ENCODE peak calls at places on chromosomes 13 and 19, in five cellular contexts. E, U, T, N and V are unnamed samples.

GRCh38 chr13:49042476-49042875 is 66.8 kb downstream of the FNDC3A start:
- DNase-seq in U (no peak), E (no peak), N (peak), T (no peak), V (no peak)

GRCh38 chr13:59119475-59119874 is 1044.3 kb downstream of the DIAPH3 start:
- DNase-seq in U (no peak), E (no peak), T (no peak), N (no peak), V (no peak)

GRCh38 chr19:47226426-47227346 is 4.3 kb downstream of the BBC3 start:
- DNase-seq in N (peak), T (peak), U (peak), E (peak), V (peak)

GRCh38 chr13:72891423-72891822 is 109.5 kb downstream of the PIBF1 start:
- DNase-seq in E (no peak), U (no peak), T (no peak), N (no peak), V (no peak)

GRCh38 chr19:1274081-1274851 is 1.1 kb upstream of the FAM174C start:
- DNase-seq in N (no peak), U (no peak), E (no peak), T (no peak), V (no peak)

GRCh38 chr13:22372261-22372660 is 701.4 kb downstream of the FGF9 start:
- DNase-seq in E (no peak), T (no peak), N (no peak), U (no peak), V (no peak)

GRCh38 chr13:35771898-35772297 is 295.4 kb upstream of the MAB21L1 start:
- DNase-seq in T (no peak), E (peak), U (no peak), N (peak), V (no peak)

GRCh38 chr13:97914537-97914936 is 38.9 kb upstream of the IPO5 start:
- DNase-seq in N (no peak), E (no peak), U (no peak), T (no peak), V (no peak)

GRCh38 chr19:16373539-16373938 is 48.9 kb downstream of the KLF2 start:
- DNase-seq in T (no peak), N (peak), U (no peak), E (no peak), V (no peak)

GRCh38 chr19:16373079-16373478 is 48.5 kb downstream of the KLF2 start:
- DNase-seq in T (no peak), N (no peak), E (no peak), U (no peak), V (no peak)

GRCh38 chr19:16370671-16371391 is 46.2 kb downstream of the KLF2 start:
- DNase-seq in E (no peak), N (no peak), U (no peak), T (no peak), V (no peak)

GRCh38 chr19:16371540-16371986 is 46.9 kb downstream of the KLF2 start:
- DNase-seq in N (no peak), E (no peak), U (no peak), T (no peak), V (no peak)

GRCh38 chr19:16372065-16372915 is 47.7 kb downstream of the KLF2 start:
- DNase-seq in E (no peak), U (no peak), N (no peak), T (no peak), V (no peak)
- TF ChIP-seq CTCF in E (no peak), U (no peak), N (no peak), T (no peak), V (no peak)

DNA sequence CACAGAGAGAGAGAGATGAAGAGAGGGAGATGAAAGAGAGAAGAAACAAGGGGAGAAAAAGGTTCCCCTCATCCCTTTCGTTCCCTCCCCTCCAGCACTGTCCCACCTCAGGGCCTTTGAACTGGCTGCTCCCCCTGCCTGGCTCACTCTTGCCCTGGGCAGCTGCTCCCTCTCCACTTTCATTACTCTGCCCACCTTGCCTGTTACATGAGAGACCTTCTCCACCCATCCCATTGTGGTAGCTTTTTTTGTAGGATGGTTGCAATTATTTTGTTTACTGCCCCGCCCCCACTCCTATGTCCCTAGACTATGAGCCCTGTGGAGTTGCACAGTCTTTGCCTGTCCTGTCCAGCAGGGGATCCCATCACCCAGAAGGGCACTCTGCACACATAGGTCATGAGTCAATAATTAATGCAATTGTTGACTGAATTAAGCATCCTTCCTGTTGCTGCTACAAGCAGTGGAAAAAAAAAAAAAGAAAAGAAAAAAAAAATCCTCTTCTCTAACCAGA is 14.1 kb downstream of the C19orf81 start:
- DNase-seq in E (no peak), T (no peak), N (no peak), U (peak), V (no peak)
- TF ChIP-seq CTCF in E (peak), T (no peak), N (no peak), U (peak), V (peak)

GRCh38 chr13:99439048-99439447 is 62.2 kb upstream of the TM9SF2 start:
- DNase-seq in U (no peak), N (no peak), E (no peak), T (no peak), V (no peak)
- TF ChIP-seq CTCF in U (no peak), N (no peak), E (no peak), T (no peak), V (no peak)

GRCh38 chr13:28820099-28821051 is at the start of gene MTUS2:
- DNase-seq in T (no peak), E (no peak), U (no peak), N (no peak), V (no peak)

GRCh38 chr13:28819748-28820098 is 416 bp upstream of the MTUS2 start:
- DNase-seq in E (no peak), N (peak), T (no peak), U (peak), V (peak)

GRCh38 chr13:28819046-28819747 is 942 bp upstream of the MTUS2 start:
- DNase-seq in E (no peak), U (no peak), N (peak), T (no peak), V (no peak)

GRCh38 chr13:28822161-28822560 is 2.0 kb downstream of the MTUS2 start:
- DNase-seq in N (no peak), U (no peak), E (no peak), T (no peak), V (no peak)

DNA sequence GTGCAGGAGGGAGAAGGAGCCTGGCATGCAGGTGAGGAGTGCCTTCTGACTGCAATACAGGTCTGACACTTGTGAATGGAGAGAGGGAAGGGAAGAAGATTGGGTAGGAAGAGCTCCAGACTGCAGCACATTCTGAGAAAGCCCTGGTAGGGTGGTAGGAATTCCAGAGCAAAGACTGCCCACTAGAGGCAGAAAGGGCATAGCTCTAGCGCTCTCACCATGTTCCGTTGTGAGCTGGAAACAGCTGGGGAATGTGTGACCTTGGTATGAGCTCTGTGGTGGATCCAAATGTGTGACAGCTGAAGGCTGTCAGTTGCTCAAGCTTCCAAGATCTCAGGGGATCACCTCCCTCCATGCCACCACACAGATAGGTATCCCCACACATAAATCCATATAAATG is 2.9 kb upstream of the MTUS2 start:
- DNase-seq in N (no peak), T (no peak), U (no peak), E (no peak), V (no peak)
- TF ChIP-seq CTCF in N (peak), T (no peak), U (peak), E (no peak), V (peak)

DNA sequence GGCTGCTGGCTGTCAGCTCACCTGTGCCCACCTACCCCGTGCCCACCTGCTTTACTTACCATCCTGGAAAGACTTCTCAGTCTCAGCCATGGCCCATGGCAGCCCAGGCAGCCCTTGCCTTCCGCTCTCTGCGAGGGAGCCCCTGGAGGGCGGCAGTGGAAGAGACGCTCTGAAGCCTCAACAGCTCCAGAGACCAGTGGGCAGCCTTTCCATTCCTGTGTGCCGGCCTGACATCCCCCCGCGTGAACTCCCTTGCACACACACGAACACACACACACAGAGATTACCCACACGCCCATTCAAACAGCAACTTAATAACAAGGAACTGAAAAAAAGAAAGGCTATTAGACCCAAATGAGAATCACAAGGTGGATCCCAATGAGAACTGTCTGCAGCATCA is 14.2 kb upstream of the RASA3 start:
- DNase-seq in U (peak), N (no peak), T (no peak), E (no peak), V (no peak)
- TF ChIP-seq CTCF in U (peak), N (peak), T (no peak), E (no peak), V (no peak)

GRCh38 chr13:111640476-111640875 is 320.0 kb downstream of the TEX29 start:
- DNase-seq in N (no peak), T (no peak), E (no peak), U (no peak), V (no peak)
- TF ChIP-seq CTCF in N (no peak), T (no peak), E (no peak), U (no peak), V (no peak)

GRCh38 chr19:41161903-41162302 is 31.1 kb upstream of the CYP2S1 start:
- DNase-seq in T (no peak), E (no peak), N (no peak), U (no peak), V (no peak)

GRCh38 chr19:41159861-41160260 is 33.2 kb upstream of the CYP2S1 start:
- DNase-seq in N (peak), U (no peak), E (no peak), T (no peak), V (no peak)

GRCh38 chr19:41154060-41154459 is 39.0 kb upstream of the CYP2S1 start:
- DNase-seq in E (no peak), T (no peak), N (no peak), U (no peak), V (no peak)

DNA sequence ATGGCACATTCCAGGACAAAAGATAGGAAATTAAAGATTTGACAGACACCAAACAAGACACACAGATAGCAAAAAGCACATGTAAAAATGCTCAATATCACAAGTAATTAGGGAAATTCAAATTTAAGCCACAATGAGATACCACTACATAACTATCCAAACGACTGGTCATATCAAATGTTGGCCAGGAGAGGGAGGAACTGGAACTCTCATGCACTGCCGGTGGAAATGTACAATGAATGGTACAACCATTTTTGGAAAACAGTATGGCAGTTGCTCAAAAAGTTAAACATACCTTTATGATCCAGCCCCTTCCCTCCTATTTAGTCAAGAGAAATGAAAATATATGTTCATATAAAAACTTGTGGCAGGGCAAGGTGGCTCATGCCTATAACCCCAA is 36.8 kb upstream of the CYP2S1 start:
- DNase-seq in E (no peak), T (no peak), N (no peak), U (no peak), V (no peak)
- TF ChIP-seq CTCF in E (peak), T (no peak), N (peak), U (no peak), V (no peak)

DNA sequence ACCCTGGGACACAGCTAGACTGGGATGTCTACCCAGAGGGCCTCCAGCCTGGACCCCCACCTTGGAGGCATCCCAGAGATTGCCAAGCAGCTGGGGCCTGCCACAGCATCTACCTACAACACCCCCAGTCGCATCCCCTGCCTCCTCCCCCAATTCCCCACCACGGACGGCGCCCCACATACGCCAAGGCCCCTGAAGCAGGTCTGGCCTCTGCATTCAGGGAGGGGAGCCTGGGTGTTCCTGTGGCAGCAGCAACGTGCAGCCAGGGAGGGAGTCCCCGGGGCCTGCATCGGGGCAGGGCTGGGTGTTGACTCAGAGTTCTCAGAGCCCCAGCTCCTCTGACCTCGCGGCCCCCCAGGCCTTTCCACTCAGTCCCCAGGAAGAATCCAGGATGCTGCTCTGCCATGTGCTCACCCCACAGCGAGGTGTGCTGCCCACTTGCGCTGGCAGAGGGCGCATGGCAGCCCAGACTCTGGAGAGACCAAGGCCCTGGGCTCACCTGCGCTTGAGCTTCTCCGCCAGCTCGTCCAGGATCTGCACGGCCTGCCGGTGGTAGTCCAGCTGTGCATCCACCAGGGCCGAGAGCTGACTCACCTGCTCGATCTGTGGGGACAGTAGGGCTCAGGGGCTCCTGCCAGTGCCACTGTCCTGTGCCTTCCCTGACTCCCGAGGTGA is 19.6 kb downstream of the MPND start:
- DNase-seq in E (peak), U (no peak), N (no peak), T (no peak), V (no peak)
- TF ChIP-seq CTCF in E (peak), U (peak), N (no peak), T (no peak), V (peak)

GRCh38 chr19:39924952-39925351 is 9.5 kb downstream of the FCGBP start:
- DNase-seq in E (no peak), N (no peak), U (no peak), T (no peak), V (no peak)
- TF ChIP-seq CTCF in E (no peak), N (no peak), U (no peak), T (no peak), V (no peak)

GRCh38 chr13:80483157-80483556 is 142.2 kb upstream of the SPRY2 start:
- DNase-seq in E (no peak), T (no peak), N (no peak), U (no peak), V (no peak)

GRCh38 chr13:80486407-80486806 is 145.5 kb upstream of the SPRY2 start:
- DNase-seq in T (no peak), N (no peak), E (no peak), U (no peak), V (no peak)

GRCh38 chr13:80477641-80478443 is 136.9 kb upstream of the SPRY2 start:
- DNase-seq in E (no peak), U (no peak), N (no peak), T (no peak), V (no peak)

GRCh38 chr13:80476953-80477352 is 136.0 kb upstream of the SPRY2 start:
- DNase-seq in U (no peak), N (no peak), E (no peak), T (no peak), V (no peak)

DNA sequence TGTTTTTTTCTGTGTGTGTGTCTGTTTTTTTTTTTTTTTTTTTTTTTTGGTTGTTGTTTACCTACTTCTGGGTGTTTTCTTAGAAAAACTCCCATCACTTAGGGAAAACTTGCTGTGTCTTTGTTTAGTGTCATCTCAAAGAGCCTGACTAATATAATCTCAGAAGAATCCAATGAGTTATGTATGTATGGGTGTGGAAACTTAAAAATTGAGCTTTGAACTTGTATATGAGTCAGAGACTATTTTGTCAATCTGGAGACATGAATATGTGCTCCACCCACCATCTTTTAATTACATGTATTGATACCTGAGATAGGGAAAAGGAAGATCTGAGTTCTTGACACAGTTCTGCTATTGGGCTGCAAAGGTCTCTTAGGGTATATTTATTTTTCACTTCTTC is 140.7 kb upstream of the SPRY2 start:
- DNase-seq in T (no peak), E (no peak), N (no peak), U (no peak), V (no peak)
- TF ChIP-seq CTCF in T (no peak), E (no peak), N (no peak), U (no peak), V (no peak)